ENCODE peak calls at places on chromosomes 3 and 15, in seven cellular contexts. D, Q, A, G, K, W and Y are unnamed samples.

GRCh38 chr15:39444729-39445470 is 136.0 kb upstream of the THBS1 start:
- DNase-seq in D (no peak), Q (no peak), A (no peak), G (no peak), K (no peak), W (no peak), Y (no peak)

GRCh38 chr3:160130950-160131349 is 94.3 kb upstream of the C3orf80 start:
- DNase-seq in D (no peak), Q (no peak), A (no peak), G (no peak), K (no peak), W (no peak), Y (no peak)

GRCh38 chr3:168544097-168544957 is 448.6 kb upstream of the GOLIM4 start:
- DNase-seq in D (no peak), Q (no peak), A (no peak), G (no peak), K (no peak), W (no peak), Y (no peak)

GRCh38 chr3:115363071-115363470 is 216.0 kb upstream of the ZBTB20 start:
- DNase-seq in D (no peak), Q (no peak), A (no peak), G (no peak), K (no peak), W (no peak), Y (no peak)

GRCh38 chr3:138593488-138594149 is 441 bp downstream of the CEP70 start:
- DNase-seq in D (peak), Q (no peak), A (no peak), G (no peak), K (no peak), W (no peak), Y (no peak)

GRCh38 chr3:119588112-119588511 is 8.8 kb downstream of the ADPRH start:
- DNase-seq in D (no peak), Q (no peak), A (no peak), G (peak), K (peak), W (no peak), Y (no peak)

GRCh38 chr3:165210132-165210531 is 13.9 kb upstream of the SLITRK3 start:
- DNase-seq in D (no peak), Q (no peak), A (no peak), G (no peak), K (no peak), W (no peak), Y (no peak)

GRCh38 chr3:123652346-123652984 is 67.6 kb upstream of the HACD2 start:
- DNase-seq in D (peak), Q (peak), A (no peak), G (peak), K (peak), W (peak), Y (no peak)

GRCh38 chr3:146100825-146101444 is 60.0 kb downstream of the PLOD2 start:
- DNase-seq in D (no peak), Q (no peak), A (no peak), G (no peak), K (no peak), W (no peak), Y (no peak)

GRCh38 chr3:52532838-52533622 is 627 bp downstream of the NT5DC2 start:
- DNase-seq in D (peak), Q (no peak), A (no peak), G (peak), K (no peak), W (peak), Y (no peak)

GRCh38 chr3:146542968-146543367 is 1.4 kb downstream of the PLSCR1 start:
- DNase-seq in D (no peak), Q (no peak), A (no peak), G (no peak), K (no peak), W (no peak), Y (no peak)

GRCh38 chr3:78644847-78645246 is 1123.0 kb downstream of the ROBO1 start:
- DNase-seq in D (no peak), Q (no peak), A (no peak), G (no peak), K (no peak), W (no peak), Y (no peak)

GRCh38 chr3:131731709-131732108 is 228.9 kb upstream of the MRPL3 start:
- DNase-seq in D (no peak), Q (no peak), A (no peak), G (no peak), K (no peak), W (no peak), Y (no peak)

GRCh38 chr3:194900886-194901522 is 215.3 kb downstream of the FAM43A start:
- DNase-seq in D (no peak), Q (no peak), A (no peak), G (no peak), K (no peak), W (no peak), Y (no peak)

GRCh38 chr3:11154036-11154952 is at the start of gene HRH1:
- DNase-seq in D (peak), Q (no peak), A (no peak), G (peak), K (no peak), W (no peak), Y (no peak)

GRCh38 chr3:187880438-187880837 is 135.2 kb upstream of the BCL6 start:
- DNase-seq in D (no peak), Q (no peak), A (no peak), G (no peak), K (no peak), W (no peak), Y (no peak)

GRCh38 chr15:58401276-58401675 is 30.5 kb upstream of the LIPC start:
- DNase-seq in D (no peak), Q (no peak), A (no peak), G (no peak), K (no peak), W (no peak), Y (no peak)

GRCh38 chr15:72382146-72382545 is 6.3 kb upstream of the HEXA start:
- DNase-seq in D (no peak), Q (no peak), A (no peak), G (no peak), K (no peak), W (no peak), Y (no peak)

GRCh38 chr3:179660872-179661271 is 8.0 kb downstream of the USP13 start:
- DNase-seq in D (no peak), Q (no peak), A (no peak), G (no peak), K (peak), W (no peak), Y (no peak)

GRCh38 chr15:78761020-78761419 is 50.2 kb downstream of the ADAMTS7 start:
- DNase-seq in D (no peak), Q (peak), A (no peak), G (no peak), K (no peak), W (peak), Y (no peak)

GRCh38 chr15:40500584-40501330 is 30.0 kb downstream of the CHST14 start:
- DNase-seq in D (no peak), Q (no peak), A (no peak), G (no peak), K (no peak), W (no peak), Y (no peak)

GRCh38 chr3:171776411-171776810 is 33.9 kb downstream of the PLD1 start:
- DNase-seq in D (no peak), Q (peak), A (no peak), G (no peak), K (no peak), W (no peak), Y (no peak)

GRCh38 chr3:23239181-23240068 is 36.3 kb downstream of the UBE2E2 start:
- DNase-seq in D (no peak), Q (no peak), A (no peak), G (no peak), K (no peak), W (no peak), Y (no peak)

GRCh38 chr3:140717915-140718314 is 40.1 kb downstream of the TRIM42 start:
- DNase-seq in D (no peak), Q (no peak), A (no peak), G (no peak), K (no peak), W (no peak), Y (no peak)

GRCh38 chr3:197516517-197516889 is 39.3 kb downstream of the BDH1 start:
- DNase-seq in D (no peak), Q (no peak), A (no peak), G (no peak), K (no peak), W (no peak), Y (no peak)

GRCh38 chr3:32780735-32781210 is 37.0 kb upstream of the TRIM71 start:
- DNase-seq in D (peak), Q (no peak), A (no peak), G (peak), K (peak), W (peak), Y (no peak)

GRCh38 chr3:79032686-79033318 is 735.0 kb downstream of the ROBO1 start:
- DNase-seq in D (peak), Q (no peak), A (no peak), G (no peak), K (peak), W (no peak), Y (no peak)

GRCh38 chr3:122353215-122353614 is 28.2 kb downstream of the CSTA start:
- DNase-seq in D (no peak), Q (no peak), A (no peak), G (no peak), K (peak), W (no peak), Y (no peak)

GRCh38 chr15:83284563-83285283 is at the start of gene BNC1:
- DNase-seq in D (peak), Q (no peak), A (no peak), G (no peak), K (no peak), W (no peak), Y (no peak)

GRCh38 chr15:89098281-89098680 is 10.0 kb downstream of the ABHD2 start:
- DNase-seq in D (no peak), Q (no peak), A (no peak), G (no peak), K (no peak), W (no peak), Y (no peak)

DNA sequence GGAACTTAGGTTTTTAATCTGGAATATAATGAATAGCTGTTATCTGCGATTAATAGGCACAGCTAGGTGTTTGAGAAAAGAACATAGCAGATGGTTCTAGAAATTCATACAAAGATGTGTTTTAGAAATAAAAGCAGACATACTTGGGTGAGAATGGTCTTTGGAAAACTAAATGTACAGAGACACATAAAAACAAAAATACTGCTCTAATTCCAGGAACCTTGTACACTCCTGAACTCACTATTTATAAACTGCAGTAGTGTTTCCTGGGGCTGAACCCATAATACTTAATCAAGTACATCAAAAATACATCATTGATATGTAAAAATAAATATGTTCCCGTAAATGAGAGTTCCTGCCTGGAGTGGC is 105.5 kb downstream of the OXNAD1 start:
- DNase-seq in D (no peak), Q (no peak), A (no peak), G (no peak), K (no peak), W (no peak), Y (no peak)
- H3K27ac ChIP-seq in D (peak), Q (no peak), A (peak), G (peak), K (no peak), W (no peak), Y (peak)

GRCh38 chr15:52528465-52529288 is at the start of gene MYO5A:
- DNase-seq in D (peak), Q (peak), A (no peak), G (peak), K (peak), W (peak), Y (no peak)
- TF ChIP-seq CTCF in D (peak), Q (peak), A (peak), G (peak), K (no peak), W (no peak), Y (no peak)

GRCh38 chr3:63295356-63295755 is 17.2 kb downstream of the SYNPR start:
- DNase-seq in D (peak), Q (no peak), A (no peak), G (no peak), K (no peak), W (no peak), Y (no peak)
- H3K4me3 ChIP-seq in D (no peak), Q (no peak), A (no peak), G (no peak), K (no peak), W (no peak), Y (no peak)

GRCh38 chr3:149575213-149575961 is 82.4 kb downstream of the WWTR1 start:
- DNase-seq in D (no peak), Q (peak), A (peak), G (peak), K (peak), W (peak), Y (peak)
- H3K27ac ChIP-seq in D (peak), Q (no peak), A (peak), G (peak), K (peak), W (peak), Y (peak)